ENCODE peak calls at places on chromosomes 3 and 15, in nine cellular contexts. M is AG04449; S is heart left ventricle; W is stimulated activated CD4-positive, alpha-beta T cell treated with anti-CD3 and anti-CD28 coated beads, Interleukin-12 subunit alpha, Interleukin-12 subunit beta, amount 100 ng/mL, for 4 hours; A is DMS79 treated with DMSO at 0.1 percent for 48 hours; L is RWPE1; O is adrenal gland; B is NCI-H524 treated with DMSO at 0.1 percent for 48 hours; I is neural crest cell. Q is an unnamed sample.

GRCh38 chr3:97942801-97943546 is 29.3 kb downstream of the RIOX2 start:
- DNase-seq in B (no peak), I (no peak), O (no peak), A (peak; percentile 99), S (no peak), W (no peak), L (no peak), M (no peak), Q (no peak)

GRCh38 chr3:37861540-37862051 is at the start of gene CTDSPL:
- DNase-seq in B (no peak), W (peak; percentile 28), M (no peak), O (peak; percentile 58), S (peak; percentile 60), A (no peak), L (peak; percentile 35), I (peak; percentile 27), Q (no peak)

GRCh38 chr15:27792756-27793264 is 306.3 kb downstream of the OCA2 start:
- DNase-seq in W (no peak), I (no peak), M (no peak), B (no peak), A (no peak), S (no peak), O (no peak), L (no peak), Q (no peak)

GRCh38 chr15:88624156-88624970 is 3.2 kb downstream of the AEN start:
- DNase-seq in L (no peak), S (no peak), I (no peak), B (no peak), M (no peak), O (no peak), W (no peak), A (no peak), Q (no peak)

GRCh38 chr15:31270767-31271166 is 55.9 kb upstream of the KLF13 start:
- DNase-seq in B (no peak), A (no peak), S (peak; percentile 20), W (no peak), L (no peak), O (no peak), M (no peak), I (no peak), Q (no peak)

GRCh38 chr3:51637144-51637940 is 33.7 kb upstream of the TEX264 start:
- DNase-seq in B (no peak), W (no peak), L (no peak), I (no peak), M (no peak), S (no peak), O (no peak), A (no peak), Q (no peak)

GRCh38 chr3:15204005-15204404 is 2.0 kb upstream of the CAPN7 start:
- DNase-seq in L (no peak), A (no peak), B (no peak), W (no peak), I (no peak), O (no peak), M (no peak), S (no peak), Q (no peak)

GRCh38 chr3:62587169-62587568 is 213.8 kb upstream of the FEZF2 start:
- DNase-seq in S (no peak), W (no peak), I (no peak), B (no peak), A (no peak), O (no peak), M (no peak), L (no peak), Q (no peak)

GRCh38 chr15:56524915-56525314 is 60.0 kb upstream of the MNS1 start:
- DNase-seq in O (no peak), B (peak; percentile 68), I (no peak), S (no peak), A (no peak), M (peak; percentile 9), L (no peak), W (no peak), Q (no peak)

GRCh38 chr15:31347067-31347975 is 20.7 kb downstream of the KLF13 start:
- DNase-seq in O (no peak), I (no peak), S (peak; percentile 30), M (no peak), B (no peak), W (peak; percentile 67), A (no peak), L (no peak), Q (no peak)

GRCh38 chr15:70505411-70505919 is 257.9 kb downstream of the UACA start:
- DNase-seq in B (no peak), M (no peak), I (no peak), L (peak; percentile 91), A (peak; percentile 14), S (no peak), O (peak; percentile 37), W (no peak), Q (peak; percentile 17)

GRCh38 chr15:74304459-74304858 is 63.0 kb downstream of the CYP11A1 start:
- DNase-seq in M (no peak), W (no peak), A (peak; percentile 27), S (no peak), I (no peak), B (no peak), L (no peak), O (no peak), Q (no peak)

GRCh38 chr3:139225551-139225950 is 118.3 kb upstream of the MRPS22 start:
- DNase-seq in W (no peak), B (no peak), L (no peak), I (no peak), M (no peak), A (no peak), O (peak; percentile 24), S (no peak), Q (no peak)

GRCh38 chr3:16151109-16151508 is 23.4 kb upstream of the GALNT15 start:
- DNase-seq in L (no peak), M (peak; percentile 66), B (no peak), I (no peak), S (peak; percentile 78), A (no peak), W (no peak), O (peak; percentile 87), Q (no peak)

GRCh38 chr3:133040696-133041523 is 2.7 kb downstream of the TMEM108 start:
- DNase-seq in M (peak; percentile 12), S (peak; percentile 73), O (peak; percentile 90), L (peak; percentile 80), I (peak; percentile 85), B (no peak), A (peak; percentile 85), W (no peak), Q (peak; percentile 20)

GRCh38 chr3:59386165-59386564 is 336.3 kb upstream of the CFAP20DC start:
- DNase-seq in S (no peak), B (no peak), O (no peak), L (peak; percentile 3), W (no peak), I (no peak), A (no peak), M (no peak), Q (no peak)

GRCh38 chr3:81326245-81326644 is 435.2 kb downstream of the GBE1 start:
- DNase-seq in W (no peak), I (no peak), O (no peak), B (no peak), M (no peak), L (no peak), S (no peak), A (no peak), Q (no peak)

GRCh38 chr3:4750306-4751056 is 228.8 kb upstream of the BHLHE40 start:
- DNase-seq in W (no peak), O (peak; percentile 67), M (no peak), S (peak; percentile 60), L (no peak), B (no peak), I (no peak), A (no peak), Q (peak; percentile 76)

GRCh38 chr3:13522236-13522635 is 26.7 kb upstream of the FBLN2 start:
- DNase-seq in W (no peak), A (no peak), S (no peak), O (no peak), B (no peak), M (no peak), L (no peak), I (no peak), Q (no peak)

GRCh38 chr3:54772707-54773106 is 155.2 kb downstream of the LRTM1 start:
- DNase-seq in O (no peak), B (no peak), W (no peak), S (no peak), M (no peak), L (no peak), A (no peak), I (no peak), Q (no peak)

GRCh38 chr15:58505581-58505980 is 73.8 kb downstream of the LIPC start:
- DNase-seq in B (no peak), S (no peak), W (no peak), L (no peak), I (no peak), O (no peak), A (no peak), M (no peak), Q (no peak)

GRCh38 chr3:9826815-9827574 is 16.8 kb downstream of the RPUSD3 start:
- DNase-seq in I (no peak), B (no peak), M (no peak), A (no peak), O (no peak), S (no peak), W (no peak), L (no peak), Q (no peak)

GRCh38 chr3:27165348-27165747 is 203.8 kb downstream of the NEK10 start:
- DNase-seq in M (peak; percentile 85), W (no peak), B (no peak), S (no peak), I (no peak), A (no peak), L (no peak), O (no peak), Q (no peak)

GRCh38 chr3:122941233-122942206 is 86.0 kb downstream of the SEMA5B start:
- DNase-seq in A (no peak), M (no peak), L (no peak), S (no peak), I (no peak), O (no peak), W (no peak), B (no peak), Q (no peak)

GRCh38 chr3:187976361-187976900 is 177.5 kb upstream of the LPP start:
- DNase-seq in S (no peak), W (no peak), M (no peak), L (no peak), O (no peak), I (no peak), A (peak; percentile 37), B (no peak), Q (no peak)

Q was measured in pulmonary artery endothelial cell.